ENCODE peak calls at places on chromosomes 12 and 14, in nine cellular contexts. One of them, this sample, is unnamed.

GRCh38 chr12:5379737-5380496 is 52.0 kb upstream of the NTF3 start:
- DNase-seq in lung: no peak
- DNase-seq in fibroblast of the aortic adventitia: no peak
- DNase-seq in choroid plexus epithelial cell: no peak
- DNase-seq in AG04450: no peak
- DNase-seq in heart right ventricle: no peak
- DNase-seq in foreskin fibroblast: no peak
- DNase-seq in lower leg skin: no peak
- DNase-seq in body of pancreas: no peak
- DNase-seq in this sample: no peak

GRCh38 chr12:62841841-62842240 is 93.1 kb downstream of the PPM1H start:
- DNase-seq in lung: no peak
- DNase-seq in fibroblast of the aortic adventitia: no peak
- DNase-seq in choroid plexus epithelial cell: peak; percentile 33
- DNase-seq in AG04450: no peak
- DNase-seq in heart right ventricle: peak; percentile 26
- DNase-seq in foreskin fibroblast: no peak
- DNase-seq in lower leg skin: no peak
- DNase-seq in body of pancreas: no peak
- DNase-seq in this sample: no peak

GRCh38 chr12:58639323-58639934 is 280.9 kb downstream of the LRIG3 start:
- DNase-seq in lung: no peak
- DNase-seq in fibroblast of the aortic adventitia: peak; percentile 77
- DNase-seq in choroid plexus epithelial cell: peak; percentile 14
- DNase-seq in AG04450: no peak
- DNase-seq in heart right ventricle: no peak
- DNase-seq in foreskin fibroblast: peak; percentile 53
- DNase-seq in lower leg skin: no peak
- DNase-seq in body of pancreas: no peak
- DNase-seq in this sample: no peak

GRCh38 chr12:91361864-91362263 is 179.2 kb upstream of the DCN start:
- DNase-seq in lung: no peak
- DNase-seq in fibroblast of the aortic adventitia: peak; percentile 74
- DNase-seq in choroid plexus epithelial cell: peak; percentile 75
- DNase-seq in AG04450: no peak
- DNase-seq in heart right ventricle: no peak
- DNase-seq in foreskin fibroblast: peak; percentile 65
- DNase-seq in lower leg skin: no peak
- DNase-seq in body of pancreas: no peak
- DNase-seq in this sample: peak; percentile 57

GRCh38 chr14:51351997-51352396 is 112.0 kb downstream of the TMX1 start:
- DNase-seq in lung: no peak
- DNase-seq in fibroblast of the aortic adventitia: no peak
- DNase-seq in choroid plexus epithelial cell: no peak
- DNase-seq in AG04450: no peak
- DNase-seq in heart right ventricle: no peak
- DNase-seq in foreskin fibroblast: no peak
- DNase-seq in lower leg skin: no peak
- DNase-seq in body of pancreas: no peak
- DNase-seq in this sample: no peak

GRCh38 chr12:101051901-101052550 is 158.0 kb downstream of the SLC5A8 start:
- DNase-seq in lung: no peak
- DNase-seq in fibroblast of the aortic adventitia: peak; percentile 99
- DNase-seq in choroid plexus epithelial cell: peak; percentile 66
- DNase-seq in AG04450: peak; percentile 16
- DNase-seq in heart right ventricle: no peak
- DNase-seq in foreskin fibroblast: peak; percentile 80
- DNase-seq in lower leg skin: no peak
- DNase-seq in body of pancreas: peak; percentile 66
- DNase-seq in this sample: peak; percentile 97

GRCh38 chr12:122669397-122670070 is 33.6 kb downstream of the HCAR2 start:
- DNase-seq in lung: no peak
- DNase-seq in fibroblast of the aortic adventitia: peak; percentile 64
- DNase-seq in choroid plexus epithelial cell: peak; percentile 79
- DNase-seq in AG04450: no peak
- DNase-seq in heart right ventricle: no peak
- DNase-seq in foreskin fibroblast: peak; percentile 94
- DNase-seq in lower leg skin: no peak
- DNase-seq in body of pancreas: no peak
- DNase-seq in this sample: peak; percentile 62

GRCh38 chr14:45222485-45223262 is 30.3 kb downstream of the MIS18BP1 start:
- DNase-seq in lung: no peak
- DNase-seq in fibroblast of the aortic adventitia: no peak
- DNase-seq in choroid plexus epithelial cell: no peak
- DNase-seq in AG04450: no peak
- DNase-seq in heart right ventricle: no peak
- DNase-seq in foreskin fibroblast: no peak
- DNase-seq in lower leg skin: no peak
- DNase-seq in body of pancreas: no peak
- DNase-seq in this sample: no peak

GRCh38 chr12:32264995-32265394 is 134.4 kb upstream of the FGD4 start:
- DNase-seq in lung: no peak
- DNase-seq in fibroblast of the aortic adventitia: no peak
- DNase-seq in choroid plexus epithelial cell: peak; percentile 43
- DNase-seq in AG04450: no peak
- DNase-seq in heart right ventricle: no peak
- DNase-seq in foreskin fibroblast: peak; percentile 78
- DNase-seq in lower leg skin: no peak
- DNase-seq in body of pancreas: no peak
- DNase-seq in this sample: peak; percentile 77

GRCh38 chr12:87382959-87383591 is 646.1 kb downstream of the C12orf50 start:
- DNase-seq in lung: no peak
- DNase-seq in fibroblast of the aortic adventitia: no peak
- DNase-seq in choroid plexus epithelial cell: no peak
- DNase-seq in AG04450: no peak
- DNase-seq in heart right ventricle: no peak
- DNase-seq in foreskin fibroblast: no peak
- DNase-seq in lower leg skin: no peak
- DNase-seq in body of pancreas: no peak
- DNase-seq in this sample: no peak

GRCh38 chr12:118375348-118375747 is 1.0 kb upstream of the SUDS3 start:
- DNase-seq in lung: no peak
- DNase-seq in fibroblast of the aortic adventitia: no peak
- DNase-seq in choroid plexus epithelial cell: no peak
- DNase-seq in AG04450: no peak
- DNase-seq in heart right ventricle: no peak
- DNase-seq in foreskin fibroblast: peak; percentile 39
- DNase-seq in lower leg skin: no peak
- DNase-seq in body of pancreas: no peak
- DNase-seq in this sample: no peak

GRCh38 chr14:65096323-65097089 is 5.8 kb downstream of the MAX start:
- DNase-seq in lung: no peak
- DNase-seq in fibroblast of the aortic adventitia: peak; percentile 75
- DNase-seq in choroid plexus epithelial cell: peak; percentile 58
- DNase-seq in AG04450: no peak
- DNase-seq in heart right ventricle: no peak
- DNase-seq in foreskin fibroblast: peak; percentile 16
- DNase-seq in lower leg skin: no peak
- DNase-seq in body of pancreas: no peak
- DNase-seq in this sample: peak; percentile 31

DNA sequence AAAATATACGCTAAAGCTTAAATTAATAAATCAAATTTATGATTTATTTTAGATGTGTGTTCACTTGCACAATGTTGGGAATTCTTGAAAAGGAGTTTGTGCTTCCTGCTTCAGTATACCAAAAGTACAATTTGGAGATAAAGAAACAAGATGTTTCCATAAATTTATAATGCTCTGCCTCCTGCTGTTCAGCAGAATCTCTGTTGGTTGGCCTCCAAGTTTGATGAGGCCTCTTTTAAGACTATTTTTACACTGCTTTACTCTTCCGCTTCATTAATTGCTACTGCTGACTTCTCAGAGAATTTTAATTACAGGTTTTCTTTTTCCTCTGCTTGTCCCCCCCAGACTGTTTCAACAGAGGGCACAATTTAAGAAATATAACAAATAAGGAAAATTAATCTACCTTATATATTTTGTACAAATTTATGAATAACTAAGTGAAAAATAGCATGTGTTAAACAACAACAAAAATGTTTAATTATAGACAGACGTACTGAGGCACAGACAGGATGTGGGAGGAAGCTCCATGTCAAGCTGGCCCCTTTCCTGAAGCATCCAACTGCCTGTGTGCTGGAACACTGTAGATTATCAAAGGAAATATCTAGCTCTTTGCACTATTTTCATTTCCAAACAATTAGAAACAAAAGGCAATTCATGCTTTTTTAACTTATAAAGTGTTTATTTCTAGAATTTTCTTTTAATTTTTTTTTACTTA is 83.9 kb downstream of the PIK3C2G start:
- DNase-seq in lung: no peak
- DNase-seq in fibroblast of the aortic adventitia: no peak
- DNase-seq in choroid plexus epithelial cell: peak; percentile 46
- DNase-seq in AG04450: no peak
- DNase-seq in heart right ventricle: no peak
- DNase-seq in foreskin fibroblast: peak; percentile 13
- DNase-seq in lower leg skin: no peak
- DNase-seq in body of pancreas: no peak
- DNase-seq in this sample: peak; percentile 30
- TF ChIP-seq CTCF in lung: no peak
- TF ChIP-seq CTCF in fibroblast of the aortic adventitia: no peak
- TF ChIP-seq CTCF in choroid plexus epithelial cell: peak; percentile 28
- TF ChIP-seq CTCF in AG04450: no peak
- TF ChIP-seq CTCF in heart right ventricle: no peak
- TF ChIP-seq CTCF in foreskin fibroblast: no peak
- TF ChIP-seq CTCF in lower leg skin: no peak
- TF ChIP-seq CTCF in body of pancreas: no peak
- TF ChIP-seq CTCF in this sample: no peak

GRCh38 chr12:116534341-116535121 is 24.6 kb upstream of the MAP1LC3B2 start:
- DNase-seq in lung: no peak
- DNase-seq in fibroblast of the aortic adventitia: peak; percentile 48
- DNase-seq in choroid plexus epithelial cell: no peak
- DNase-seq in AG04450: no peak
- DNase-seq in heart right ventricle: no peak
- DNase-seq in foreskin fibroblast: peak; percentile 45
- DNase-seq in lower leg skin: peak; percentile 86
- DNase-seq in body of pancreas: no peak
- DNase-seq in this sample: no peak

GRCh38 chr12:116532428-116532827 is 26.8 kb upstream of the MAP1LC3B2 start:
- DNase-seq in lung: no peak
- DNase-seq in fibroblast of the aortic adventitia: no peak
- DNase-seq in choroid plexus epithelial cell: no peak
- DNase-seq in AG04450: no peak
- DNase-seq in heart right ventricle: no peak
- DNase-seq in foreskin fibroblast: no peak
- DNase-seq in lower leg skin: no peak
- DNase-seq in body of pancreas: no peak
- DNase-seq in this sample: no peak

GRCh38 chr12:116533343-116534248 is 25.6 kb upstream of the MAP1LC3B2 start:
- DNase-seq in lung: peak; percentile 74
- DNase-seq in fibroblast of the aortic adventitia: peak; percentile 84
- DNase-seq in choroid plexus epithelial cell: peak; percentile 73
- DNase-seq in AG04450: peak; percentile 68
- DNase-seq in heart right ventricle: peak; percentile 67
- DNase-seq in foreskin fibroblast: peak; percentile 84
- DNase-seq in lower leg skin: peak; percentile 95
- DNase-seq in body of pancreas: peak; percentile 72
- DNase-seq in this sample: peak; percentile 74

GRCh38 chr12:116535241-116535640 is 23.9 kb upstream of the MAP1LC3B2 start:
- DNase-seq in lung: no peak
- DNase-seq in fibroblast of the aortic adventitia: no peak
- DNase-seq in choroid plexus epithelial cell: no peak
- DNase-seq in AG04450: no peak
- DNase-seq in heart right ventricle: no peak
- DNase-seq in foreskin fibroblast: no peak
- DNase-seq in lower leg skin: no peak
- DNase-seq in body of pancreas: no peak
- DNase-seq in this sample: no peak

GRCh38 chr12:116532986-116533342 is 26.2 kb upstream of the MAP1LC3B2 start:
- DNase-seq in lung: no peak
- DNase-seq in fibroblast of the aortic adventitia: no peak
- DNase-seq in choroid plexus epithelial cell: no peak
- DNase-seq in AG04450: no peak
- DNase-seq in heart right ventricle: no peak
- DNase-seq in foreskin fibroblast: no peak
- DNase-seq in lower leg skin: peak; percentile 74
- DNase-seq in body of pancreas: no peak
- DNase-seq in this sample: no peak
- H3K4me3 ChIP-seq in lung: no peak overlapping the region
- H3K4me3 ChIP-seq in fibroblast of the aortic adventitia: peak overlapping the region; percentile 68
- H3K4me3 ChIP-seq in choroid plexus epithelial cell: peak overlapping the region; percentile 8
- H3K4me3 ChIP-seq in AG04450: peak overlapping the region; percentile 67
- H3K4me3 ChIP-seq in heart right ventricle: peak overlapping the region; percentile 61
- H3K4me3 ChIP-seq in foreskin fibroblast: peak overlapping the region; percentile 71
- H3K4me3 ChIP-seq in lower leg skin: no peak overlapping the region
- H3K4me3 ChIP-seq in body of pancreas: peak overlapping the region; percentile 46
- H3K4me3 ChIP-seq in this sample: peak overlapping the region; percentile 65

GRCh38 chr14:54693761-54694160 is 126.8 kb downstream of the SAMD4A start:
- DNase-seq in lung: no peak
- DNase-seq in fibroblast of the aortic adventitia: no peak
- DNase-seq in choroid plexus epithelial cell: no peak
- DNase-seq in AG04450: no peak
- DNase-seq in heart right ventricle: no peak
- DNase-seq in foreskin fibroblast: no peak
- DNase-seq in lower leg skin: no peak
- DNase-seq in body of pancreas: no peak
- DNase-seq in this sample: no peak

GRCh38 chr14:54692261-54692861 is 125.4 kb downstream of the SAMD4A start:
- DNase-seq in lung: no peak
- DNase-seq in fibroblast of the aortic adventitia: peak; percentile 69
- DNase-seq in choroid plexus epithelial cell: peak; percentile 54
- DNase-seq in AG04450: no peak
- DNase-seq in heart right ventricle: no peak
- DNase-seq in foreskin fibroblast: no peak
- DNase-seq in lower leg skin: no peak
- DNase-seq in body of pancreas: no peak
- DNase-seq in this sample: no peak

GRCh38 chr14:54689928-54690327 is 123.0 kb downstream of the SAMD4A start:
- DNase-seq in lung: no peak
- DNase-seq in fibroblast of the aortic adventitia: no peak
- DNase-seq in choroid plexus epithelial cell: no peak
- DNase-seq in AG04450: no peak
- DNase-seq in heart right ventricle: no peak
- DNase-seq in foreskin fibroblast: no peak
- DNase-seq in lower leg skin: no peak
- DNase-seq in body of pancreas: no peak
- DNase-seq in this sample: no peak

GRCh38 chr14:54690887-54691286 is 124.0 kb downstream of the SAMD4A start:
- DNase-seq in lung: no peak
- DNase-seq in fibroblast of the aortic adventitia: no peak
- DNase-seq in choroid plexus epithelial cell: no peak
- DNase-seq in AG04450: no peak
- DNase-seq in heart right ventricle: no peak
- DNase-seq in foreskin fibroblast: no peak
- DNase-seq in lower leg skin: no peak
- DNase-seq in body of pancreas: no peak
- DNase-seq in this sample: no peak

GRCh38 chr14:54691525-54692260 is 124.8 kb downstream of the SAMD4A start:
- DNase-seq in lung: peak; percentile 77
- DNase-seq in fibroblast of the aortic adventitia: peak; percentile 78
- DNase-seq in choroid plexus epithelial cell: peak; percentile 87
- DNase-seq in AG04450: no peak
- DNase-seq in heart right ventricle: peak; percentile 85
- DNase-seq in foreskin fibroblast: peak; percentile 86
- DNase-seq in lower leg skin: peak; percentile 94
- DNase-seq in body of pancreas: peak; percentile 74
- DNase-seq in this sample: peak; percentile 64
- TF ChIP-seq CTCF in lung: peak; percentile 70
- TF ChIP-seq CTCF in fibroblast of the aortic adventitia: peak; percentile 96
- TF ChIP-seq CTCF in choroid plexus epithelial cell: peak; percentile 99
- TF ChIP-seq CTCF in AG04450: peak; percentile 96
- TF ChIP-seq CTCF in heart right ventricle: peak; percentile 87
- TF ChIP-seq CTCF in foreskin fibroblast: peak; percentile 95
- TF ChIP-seq CTCF in lower leg skin: no peak
- TF ChIP-seq CTCF in body of pancreas: peak; percentile 75
- TF ChIP-seq CTCF in this sample: peak; percentile 96

GRCh38 chr12:56082967-56083366 is 3.0 kb downstream of the ERBB3 start:
- DNase-seq in lung: no peak
- DNase-seq in fibroblast of the aortic adventitia: no peak
- DNase-seq in choroid plexus epithelial cell: no peak
- DNase-seq in AG04450: no peak
- DNase-seq in heart right ventricle: no peak
- DNase-seq in foreskin fibroblast: no peak
- DNase-seq in lower leg skin: no peak
- DNase-seq in body of pancreas: no peak
- DNase-seq in this sample: no peak
- H3K4me3 ChIP-seq in lung: no peak overlapping the region
- H3K4me3 ChIP-seq in fibroblast of the aortic adventitia: no peak overlapping the region
- H3K4me3 ChIP-seq in choroid plexus epithelial cell: no peak overlapping the region
- H3K4me3 ChIP-seq in AG04450: no peak overlapping the region
- H3K4me3 ChIP-seq in heart right ventricle: no peak overlapping the region
- H3K4me3 ChIP-seq in foreskin fibroblast: no peak overlapping the region
- H3K4me3 ChIP-seq in lower leg skin: no peak overlapping the region
- H3K4me3 ChIP-seq in body of pancreas: no peak overlapping the region
- H3K4me3 ChIP-seq in this sample: no peak overlapping the region

This sample was measured in AG10803.